ENCODE peak calls at places on chromosome 12, in four cellular contexts. T, X, F and B are unnamed samples.

GRCh38 chr12:10027311-10028099 is 3.0 kb upstream of the CLEC9A start:
- DNase-seq in X (peak; percentile 38), F (no peak), T (peak; percentile 13), B (no peak)

GRCh38 chr12:8048906-8049305 is 16.4 kb downstream of the FOXJ2 start:
- DNase-seq in T (no peak), X (no peak), F (no peak), B (no peak)

GRCh38 chr12:44159211-44159610 is 323.3 kb downstream of the TMEM117 start:
- DNase-seq in T (no peak), X (no peak), F (no peak), B (no peak)

GRCh38 chr12:52526511-52526951 is 6.3 kb upstream of the KRT5 start:
- DNase-seq in X (no peak), F (no peak), T (no peak), B (no peak)

GRCh38 chr12:93521225-93521854 is 51.1 kb upstream of the SOCS2 start:
- DNase-seq in X (no peak), T (peak; percentile 19), F (no peak), B (no peak)

GRCh38 chr12:96448287-96448686 is 41.1 kb upstream of the CFAP54 start:
- DNase-seq in F (no peak), T (peak; percentile 96), X (no peak), B (no peak)

GRCh38 chr12:53949631-53950440 is 4.9 kb upstream of the HOXC12 start:
- DNase-seq in T (no peak), F (peak; percentile 61), X (no peak), B (no peak)

GRCh38 chr12:119259483-119259882 is 75.0 kb upstream of the CCDC60 start:
- DNase-seq in X (no peak), F (no peak), T (no peak), B (no peak)

GRCh38 chr12:57488397-57489156 is 709 bp downstream of the MARS1 start:
- DNase-seq in X (no peak), T (peak; percentile 35), F (peak; percentile 41), B (no peak)

GRCh38 chr12:127496255-127496654 is 770.7 kb upstream of the TMEM132C start:
- DNase-seq in X (no peak), T (no peak), F (no peak), B (no peak)

GRCh38 chr12:57717846-57718640 is 20.5 kb downstream of the AGAP2 start:
- DNase-seq in F (no peak), T (no peak), X (no peak), B (no peak)

GRCh38 chr12:59570134-59570533 is 25.7 kb upstream of the SLC16A7 start:
- DNase-seq in F (no peak), X (peak; percentile 20), T (peak; percentile 30), B (no peak)

GRCh38 chr12:25252946-25253345 is 2.2 kb upstream of the KRAS start:
- DNase-seq in X (no peak), T (no peak), F (no peak), B (peak; percentile 42)

GRCh38 chr12:92656911-92657310 is 45.9 kb upstream of the PLEKHG7 start:
- DNase-seq in F (no peak), X (no peak), T (peak; percentile 6), B (no peak)

GRCh38 chr12:94305293-94305957 is 154.2 kb downstream of the CEP83 start:
- DNase-seq in X (no peak), T (peak; percentile 82), F (no peak), B (no peak)

GRCh38 chr12:21451529-21451928 is 14.1 kb downstream of the PYROXD1 start:
- DNase-seq in X (no peak), F (no peak), T (peak; percentile 56), B (no peak)

GRCh38 chr12:129665414-129665813 is 238.4 kb downstream of the TMEM132D start:
- DNase-seq in F (no peak), T (no peak), X (no peak), B (no peak)

GRCh38 chr12:2295941-2296461 is 243.2 kb downstream of the CACNA1C start:
- DNase-seq in T (peak; percentile 89), X (peak; percentile 14), F (no peak), B (no peak)

GRCh38 chr12:55736780-55737580 is 5.9 kb upstream of the GDF11 start:
- DNase-seq in F (peak; percentile 57), T (peak; percentile 66), X (peak; percentile 86), B (peak; percentile 86)

GRCh38 chr12:25195056-25195971 is at the start of the genes DNAI7 and ETFRF1:
- DNase-seq in T (peak; percentile 92), X (peak; percentile 95), F (peak; percentile 95), B (peak; percentile 98)

GRCh38 chr12:92735131-92735721 is 32.4 kb downstream of the PLEKHG7 start:
- DNase-seq in F (no peak), X (peak; percentile 26), T (peak; percentile 92), B (no peak)

GRCh38 chr12:89156862-89157262 is 195.4 kb downstream of the DUSP6 start:
- DNase-seq in X (no peak), F (no peak), T (peak; percentile 67), B (no peak)

GRCh38 chr12:49049566-49050224 is 10.9 kb downstream of the KMT2D start:
- DNase-seq in T (peak; percentile 76), F (no peak), X (no peak), B (no peak)

GRCh38 chr12:107319536-107320030 is 226.2 kb upstream of the CRY1 start:
- DNase-seq in X (no peak), F (no peak), T (no peak), B (no peak)

GRCh38 chr12:32755051-32755653 is 545 bp downstream of the YARS2 start:
- DNase-seq in F (peak; percentile 66), T (peak; percentile 88), X (peak; percentile 90), B (peak; percentile 93)

GRCh38 chr12:70645494-70646317 is 8.5 kb upstream of the PTPRB start:
- DNase-seq in T (peak; percentile 85), X (peak; percentile 84), F (peak; percentile 65), B (no peak)

GRCh38 chr12:1847411-1847810 is 27.0 kb downstream of the LRTM2 start:
- DNase-seq in X (no peak), T (no peak), F (no peak), B (no peak)

DNA sequence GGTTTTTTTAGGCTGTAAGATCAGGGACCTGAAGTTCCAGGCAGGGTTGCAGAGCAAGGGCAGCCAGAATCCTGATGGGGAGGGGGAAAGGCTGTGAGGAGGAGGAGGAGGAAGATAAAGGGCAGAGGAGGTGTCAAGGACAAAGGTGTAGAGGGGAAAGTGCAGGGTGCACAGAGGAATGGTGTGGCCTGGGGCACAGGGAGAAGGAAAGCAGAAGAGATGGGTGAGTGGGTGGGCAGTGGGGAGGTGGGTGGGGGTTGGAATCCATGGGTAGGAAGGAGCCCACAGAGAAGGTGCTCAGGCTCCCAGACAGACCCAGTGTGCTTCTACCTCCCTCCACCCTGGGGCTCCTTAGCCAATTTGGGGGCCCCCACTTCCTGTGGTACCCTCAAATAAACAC is 11.2 kb downstream of the TRPV4 start:
- DNase-seq in X (no peak), F (no peak), T (no peak), B (no peak)
- H3K4me2 ChIP-seq in X (no peak overlapping the region), F (no peak overlapping the region), T (no peak overlapping the region), B (no peak overlapping the region)

DNA sequence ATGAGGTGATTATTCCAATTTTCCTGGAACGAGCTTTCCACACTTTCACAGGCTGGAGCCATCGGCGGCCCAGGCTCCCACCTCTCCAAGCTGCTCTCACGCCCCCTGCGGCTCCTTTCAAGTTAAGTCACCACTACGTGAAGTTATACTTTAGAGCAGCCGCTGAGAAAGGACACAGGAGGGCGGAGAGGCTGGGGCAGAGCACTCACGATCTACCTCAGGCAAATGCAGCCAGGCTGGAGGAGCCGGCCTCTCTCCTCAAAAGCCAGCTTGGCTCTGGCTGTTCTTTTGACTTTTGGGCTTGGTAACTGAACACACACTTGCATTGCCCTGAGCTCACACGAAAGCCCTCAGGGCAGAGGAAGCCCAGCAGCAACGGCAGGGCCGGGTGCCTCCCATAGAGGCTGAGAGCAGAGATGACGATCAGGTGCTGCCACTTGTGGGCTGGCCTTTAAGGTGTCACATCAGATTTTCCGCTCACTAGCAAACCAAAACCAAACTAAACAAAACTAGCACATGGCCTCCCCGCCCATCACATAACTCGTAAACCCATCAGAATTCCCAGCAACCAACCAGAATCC is 75.2 kb downstream of the PITPNM2 start:
- DNase-seq in T (no peak), F (peak; percentile 58), X (no peak), B (no peak)
- H3K4me2 ChIP-seq in T (no peak overlapping the region), F (no peak overlapping the region), X (no peak overlapping the region), B (no peak overlapping the region)

GRCh38 chr12:113482334-113482733 is 10.7 kb upstream of the LHX5 start:
- DNase-seq in X (no peak), T (no peak), F (no peak), B (no peak)
- H3K4me2 ChIP-seq in X (no peak overlapping the region), T (no peak overlapping the region), F (no peak overlapping the region), B (no peak overlapping the region)

GRCh38 chr12:4584281-4584680 is 22.3 kb downstream of the DYRK4 start:
- DNase-seq in X (no peak), T (no peak), F (no peak), B (peak; percentile 64)

GRCh38 chr12:4579305-4580097 is 17.5 kb downstream of the DYRK4 start:
- DNase-seq in F (peak; percentile 7), X (peak; percentile 35), T (peak; percentile 13), B (peak; percentile 91)

GRCh38 chr12:4584896-4585295 is 22.9 kb downstream of the DYRK4 start:
- DNase-seq in X (no peak), T (no peak), F (no peak), B (no peak)

GRCh38 chr12:4580165-4580773 is 18.3 kb downstream of the DYRK4 start:
- DNase-seq in T (no peak), F (no peak), X (no peak), B (peak; percentile 92)
- H3K4me2 ChIP-seq in T (no peak overlapping the region), F (no peak overlapping the region), X (no peak overlapping the region), B (peak overlapping the region; percentile 85)

GRCh38 chr12:67759829-67760228 is 111.3 kb downstream of the DYRK2 start:
- DNase-seq in X (no peak), T (no peak), F (no peak), B (peak; percentile 77)

GRCh38 chr12:67754933-67755697 is 106.6 kb downstream of the DYRK2 start:
- DNase-seq in F (no peak), T (no peak), X (no peak), B (no peak)

GRCh38 chr12:67764055-67764454 is 115.5 kb downstream of the DYRK2 start:
- DNase-seq in F (no peak), X (no peak), T (no peak), B (no peak)

GRCh38 chr12:67760586-67761275 is 112.2 kb downstream of the DYRK2 start:
- DNase-seq in X (no peak), T (peak; percentile 38), F (no peak), B (no peak)

GRCh38 chr12:67758119-67758873 is 109.8 kb downstream of the DYRK2 start:
- DNase-seq in F (no peak), X (no peak), T (no peak), B (peak; percentile 97)
- H3K4me2 ChIP-seq in F (no peak overlapping the region), X (no peak overlapping the region), T (no peak overlapping the region), B (peak overlapping the region; percentile 64)